ENCODE peak calls at places on chromosomes 13 and 19, in seven cellular contexts. P is Panc1, Q is GM12878, L is GM23338, B is upper lobe of left lung, R is HepG2, O is HCT116. U is an unnamed sample.

GRCh38 chr13:29454931-29455481 is 140.5 kb downstream of the SLC7A1 start:
- ATAC-seq in P (no peak), Q (peak; percentile 96), L (peak; percentile 91), B (peak; percentile 29), R (peak; percentile 97), O (peak; percentile 95), U (no peak)

GRCh38 chr19:56321254-56321980 is 6.8 kb upstream of the ZSCAN5A start:
- ATAC-seq in P (no peak), Q (no peak), L (no peak), B (no peak), R (no peak), O (no peak), U (no peak)

GRCh38 chr19:1285737-1286360 is at the start of gene EFNA2:
- ATAC-seq in P (no peak), Q (no peak), L (peak; percentile 6), B (no peak), R (no peak), O (peak; percentile 60), U (peak; percentile 12)

GRCh38 chr13:107111248-107111647 is 543.3 kb upstream of the ARGLU1 start:
- ATAC-seq in P (no peak), Q (no peak), L (no peak), B (no peak), R (no peak), O (no peak), U (no peak)

GRCh38 chr19:55241143-55241934 is 12.8 kb upstream of the TMEM86B start:
- ATAC-seq in P (peak; percentile 9), Q (no peak), L (no peak), B (no peak), R (no peak), O (no peak), U (no peak)

GRCh38 chr13:113947321-113948033 is 26.4 kb downstream of the C13orf46 start:
- ATAC-seq in P (peak; percentile 55), Q (no peak), L (peak; percentile 3), B (peak; percentile 60), R (peak; percentile 32), O (peak; percentile 37), U (peak; percentile 52)

GRCh38 chr13:69565334-69565733 is 542.3 kb upstream of the ATXN8OS start:
- ATAC-seq in P (no peak), Q (peak; percentile 95), L (peak; percentile 86), B (no peak), R (peak; percentile 97), O (peak; percentile 97), U (no peak)

GRCh38 chr13:40578055-40578454 is 88.4 kb downstream of the FOXO1 start:
- ATAC-seq in P (no peak), Q (no peak), L (no peak), B (no peak), R (peak; percentile 52), O (no peak), U (peak; percentile 43)

GRCh38 chr19:17394891-17395415 is 957 bp upstream of the CCDC194 start:
- ATAC-seq in P (peak; percentile 56), Q (peak; percentile 74), L (peak; percentile 40), B (peak; percentile 75), R (no peak), O (peak; percentile 67), U (no peak)

GRCh38 chr13:27523345-27524073 is 73.1 kb upstream of the MTIF3 start:
- ATAC-seq in P (no peak), Q (no peak), L (no peak), B (peak; percentile 18), R (no peak), O (no peak), U (no peak)

GRCh38 chr13:29771247-29771646 is 79.2 kb downstream of the UBL3 start:
- ATAC-seq in P (no peak), Q (peak; percentile 74), L (no peak), B (peak; percentile 46), R (peak; percentile 25), O (peak; percentile 59), U (no peak)

GRCh38 chr13:96925869-96926628 is 68.2 kb downstream of the OXGR1 start:
- ATAC-seq in P (no peak), Q (no peak), L (no peak), B (no peak), R (peak; percentile 95), O (no peak), U (no peak)

GRCh38 chr13:31927219-31927653 is 104.3 kb upstream of the FRY start:
- ATAC-seq in P (peak; percentile 78), Q (no peak), L (peak; percentile 55), B (no peak), R (peak; percentile 79), O (no peak), U (no peak)

GRCh38 chr13:23620613-23621315 is 50.6 kb downstream of the TNFRSF19 start:
- ATAC-seq in P (peak; percentile 34), Q (peak; percentile 8), L (no peak), B (peak; percentile 17), R (peak; percentile 60), O (no peak), U (no peak)

GRCh38 chr13:23622991-23623390 is 52.8 kb downstream of the TNFRSF19 start:
- ATAC-seq in P (no peak), Q (peak; percentile 85), L (no peak), B (no peak), R (no peak), O (no peak), U (no peak)

GRCh38 chr13:23620211-23620610 is 50.0 kb downstream of the TNFRSF19 start:
- ATAC-seq in P (no peak), Q (no peak), L (no peak), B (no peak), R (no peak), O (no peak), U (no peak)

GRCh38 chr13:23619073-23619855 is 49.1 kb downstream of the TNFRSF19 start:
- ATAC-seq in P (no peak), Q (no peak), L (no peak), B (no peak), R (no peak), O (no peak), U (no peak)

GRCh38 chr13:23621316-23621645 is 51.1 kb downstream of the TNFRSF19 start:
- ATAC-seq in P (peak; percentile 82), Q (peak; percentile 87), L (no peak), B (peak; percentile 42), R (peak; percentile 66), O (peak; percentile 40), U (no peak)
- TF ChIP-seq CTCF in P (no peak), Q (no peak), L (no peak), B (no peak), R (no peak), O (no peak), U (no peak)

GRCh38 chr19:41307954-41308449 is 2.0 kb upstream of the CCDC97 start:
- ATAC-seq in P (peak; percentile 40), Q (peak; percentile 10), L (peak; percentile 15), B (peak; percentile 0), R (no peak), O (peak; percentile 8), U (no peak)

GRCh38 chr19:41308450-41309224 is 1.3 kb upstream of the CCDC97 start:
- ATAC-seq in P (peak; percentile 75), Q (peak; percentile 74), L (peak; percentile 68), B (peak; percentile 83), R (peak; percentile 62), O (peak; percentile 62), U (peak; percentile 58)

GRCh38 chr19:41311072-41311471 is 1.1 kb downstream of the CCDC97 start:
- ATAC-seq in P (no peak), Q (no peak), L (no peak), B (no peak), R (no peak), O (no peak), U (no peak)

GRCh38 chr19:41310031-41310831 is at the start of gene CCDC97:
- ATAC-seq in P (peak; percentile 79), Q (peak; percentile 81), L (peak; percentile 73), B (peak; percentile 91), R (peak; percentile 69), O (peak; percentile 76), U (peak; percentile 85)

DNA sequence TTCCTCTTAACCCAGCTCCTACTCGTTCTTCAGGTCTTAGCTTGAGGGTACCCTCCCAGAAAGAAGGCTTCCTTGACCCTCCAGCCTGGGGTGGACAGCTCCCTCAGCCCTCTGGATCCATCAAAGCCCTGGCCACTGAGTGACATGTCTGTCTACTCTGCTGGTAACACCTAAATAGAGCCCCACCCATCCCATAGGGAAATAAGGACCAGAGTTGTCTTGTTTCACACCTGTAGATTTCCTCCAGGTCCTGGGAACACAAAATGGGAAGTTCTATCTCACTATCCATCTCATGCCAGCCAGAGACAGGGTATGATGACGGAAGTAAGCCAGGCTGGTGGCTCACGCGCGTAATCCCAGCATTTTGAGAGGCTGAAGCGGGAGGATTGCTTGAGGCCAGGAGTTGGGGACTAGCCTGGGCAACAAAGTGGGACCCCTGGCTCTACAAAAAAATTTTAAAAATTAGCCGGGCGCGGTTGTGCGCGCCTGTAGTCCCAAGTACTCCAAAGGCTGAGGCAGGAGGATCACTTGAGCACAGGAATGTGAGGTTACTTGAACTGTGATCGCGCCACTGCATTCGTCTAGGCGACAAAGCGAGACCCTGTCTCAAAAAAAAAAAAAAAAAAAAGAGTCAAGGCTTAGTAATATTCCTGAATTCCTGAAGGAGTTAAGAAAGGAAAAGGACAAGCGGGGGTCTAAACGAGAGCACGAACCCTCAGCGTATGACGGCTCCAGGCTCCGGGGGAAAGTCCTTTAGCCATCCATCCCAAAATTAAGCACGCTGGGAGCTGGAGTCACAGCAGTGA is 544 bp upstream of the CCDC97 start:
- ATAC-seq in P (peak; percentile 35), Q (peak; percentile 17), L (peak; percentile 2), B (peak; percentile 43), R (peak; percentile 21), O (peak; percentile 31), U (peak; percentile 29)
- H3K27me3 ChIP-seq in P (no peaks in the 10 kb centered on the region), Q (no peaks in the 10 kb centered on the region), L (no peaks in the 10 kb centered on the region), B (no peaks in the 10 kb centered on the region), R (no peaks in the 10 kb centered on the region), O (no peaks in the 10 kb centered on the region), U (no peaks in the 10 kb centered on the region)

GRCh38 chr19:3538258-3538929 is 580 bp upstream of the TEKTIP1 start:
- ATAC-seq in P (peak; percentile 27), Q (no peak), L (peak; percentile 48), B (no peak), R (peak; percentile 7), O (peak; percentile 37), U (no peak)

GRCh38 chr19:3537101-3537437 is 1.9 kb upstream of the TEKTIP1 start:
- ATAC-seq in P (peak; percentile 4), Q (no peak), L (no peak), B (peak; percentile 1), R (no peak), O (peak; percentile 1), U (peak; percentile 5)

GRCh38 chr19:3538965-3539742 is at the start of gene TEKTIP1:
- ATAC-seq in P (peak; percentile 61), Q (no peak), L (peak; percentile 56), B (no peak), R (peak; percentile 13), O (peak; percentile 50), U (no peak)

GRCh38 chr19:3536429-3537100 is 2.4 kb upstream of the TEKTIP1 start:
- ATAC-seq in P (peak; percentile 6), Q (no peak), L (no peak), B (peak; percentile 40), R (no peak), O (peak; percentile 1), U (peak; percentile 42)

GRCh38 chr19:3537438-3538240 is 1.3 kb upstream of the TEKTIP1 start:
- ATAC-seq in P (peak; percentile 62), Q (peak; percentile 25), L (peak; percentile 22), B (peak; percentile 3), R (peak; percentile 18), O (peak; percentile 51), U (no peak)
- TF ChIP-seq POLR2AphosphoS5 in P (peak; percentile 72), Q (peak; percentile 33), L (no peak), B (no peak), R (peak; percentile 33), O (peak; percentile 27), U (no peak)

GRCh38 chr13:26062853-26063444 is 11.1 kb upstream of the SHISA2 start:
- ATAC-seq in P (peak; percentile 84), Q (peak; percentile 64), L (peak; percentile 77), B (peak; percentile 76), R (peak; percentile 76), O (peak; percentile 81), U (no peak)
- TF ChIP-seq CTCF in P (peak; percentile 73), Q (peak; percentile 51), L (peak; percentile 94), B (peak; percentile 62), R (peak; percentile 63), O (peak; percentile 33), U (peak; percentile 59)

GRCh38 chr13:71865858-71866172 is 1.2 kb downstream of the DACH1 start:
- ATAC-seq in P (peak; percentile 40), Q (no peak), L (peak; percentile 10), B (no peak), R (peak; percentile 35), O (no peak), U (peak; percentile 11)
- H3K27me3 ChIP-seq in P (peaks cover 3% of the 10 kb centered on the region), Q (peaks cover 8% of the 10 kb centered on the region), L (peaks cover 92% of the 10 kb centered on the region), B (no peaks in the 10 kb centered on the region), R (peaks cover 7% of the 10 kb centered on the region), O (no peaks in the 10 kb centered on the region), U (peaks cover 71% of the 10 kb centered on the region)

U was measured in gastroesophageal sphincter.